ENCODE peak calls at places on chromosomes 4 and X, in five cellular contexts. J, P, D, R and O are unnamed samples.

GRCh38 chr4:175916636-175917351 is 104.7 kb upstream of the GPM6A start:
- DNase-seq in J (no peak), P (no peak), D (no peak), R (no peak), O (no peak)

GRCh38 chr4:149264093-149264733 is 551.4 kb downstream of the IQCM start:
- DNase-seq in J (peak; percentile 73), P (peak; percentile 30), D (no peak), R (peak; percentile 29), O (no peak)

GRCh38 chr4:4386736-4387392 is at the start of gene NSG1:
- DNase-seq in J (no peak), P (no peak), D (peak; percentile 25), R (no peak), O (no peak)

GRCh38 chr4:165814256-165815010 is 58.6 kb upstream of the TLL1 start:
- DNase-seq in J (no peak), P (no peak), D (no peak), R (no peak), O (no peak)

GRCh38 chr4:2136736-2137135 is 77.6 kb downstream of the NAT8L start:
- DNase-seq in J (no peak), P (no peak), D (no peak), R (no peak), O (no peak)

GRCh38 chrX:1598876-1599790 is 7.7 kb downstream of the AKAP17A start:
- DNase-seq in J (no peak), P (no peak), D (no peak), R (no peak), O (no peak)

GRCh38 chr4:77007358-77008230 is 58.0 kb downstream of the SEPTIN11 start:
- DNase-seq in J (no peak), P (no peak), D (no peak), R (no peak), O (no peak)

GRCh38 chrX:4762196-4762595 is 1048.7 kb upstream of the PRKX start:
- DNase-seq in J (no peak), P (no peak), D (no peak), R (no peak), O (no peak)

GRCh38 chr4:26218677-26219181 is 102.1 kb upstream of the RBPJ start:
- DNase-seq in J (no peak), P (no peak), D (no peak), R (no peak), O (no peak)

GRCh38 chr4:143773998-143774898 is 73.8 kb upstream of the FREM3 start:
- DNase-seq in J (peak; percentile 86), P (peak; percentile 38), D (no peak), R (peak; percentile 36), O (peak; percentile 15)